ENCODE peak calls at places on chromosomes 13 and 19, in four cellular contexts. E, H, F and J are unnamed samples.

GRCh38 chr19:47111081-47111589 is 2.4 kb downstream of the ZC3H4 start:
- DNase-seq in F (no peak), E (no peak), H (no peak), J (no peak)

GRCh38 chr13:40452741-40453665 is 213.4 kb downstream of the FOXO1 start:
- DNase-seq in F (no peak), H (no peak), E (peak), J (no peak)

GRCh38 chr19:4730740-4731171 is 7.1 kb upstream of the DPP9 start:
- DNase-seq in E (no peak), F (no peak), H (peak), J (peak)

GRCh38 chr19:4633140-4633967 is 6.0 kb upstream of the TNFAIP8L1 start:
- DNase-seq in E (peak), H (peak), F (no peak), J (peak)

GRCh38 chr13:51201886-51202285 is 20.3 kb upstream of the FAM124A start:
- DNase-seq in F (no peak), E (no peak), H (no peak), J (no peak)

GRCh38 chr13:111177803-111178389 is 62.8 kb downstream of the ARHGEF7 start:
- DNase-seq in H (no peak), F (no peak), E (peak), J (no peak)

GRCh38 chr19:19591133-19591825 is 27.2 kb downstream of the PBX4 start:
- DNase-seq in F (no peak), H (no peak), E (peak), J (no peak)

GRCh38 chr19:588758-589692 is 656 bp upstream of the HCN2 start:
- DNase-seq in H (no peak), E (no peak), F (no peak), J (no peak)

GRCh38 chr13:98825659-98826058 is 73.2 kb upstream of the SLC15A1 start:
- DNase-seq in H (no peak), F (no peak), E (no peak), J (no peak)

GRCh38 chr19:18317998-18318800 is 4.7 kb downstream of the LSM4 start:
- DNase-seq in H (no peak), F (no peak), E (no peak), J (no peak)

GRCh38 chr19:10126213-10126639 is 6.5 kb upstream of the EIF3G start:
- DNase-seq in F (no peak), E (no peak), H (no peak), J (no peak)

GRCh38 chr19:57348136-57348535 is 2.9 kb upstream of the ZNF304 start:
- DNase-seq in H (no peak), F (no peak), E (peak), J (no peak)

GRCh38 chr13:24053505-24054251 is 106.8 kb upstream of the SPATA13 start:
- DNase-seq in F (no peak), H (peak), E (peak), J (peak)

DNA sequence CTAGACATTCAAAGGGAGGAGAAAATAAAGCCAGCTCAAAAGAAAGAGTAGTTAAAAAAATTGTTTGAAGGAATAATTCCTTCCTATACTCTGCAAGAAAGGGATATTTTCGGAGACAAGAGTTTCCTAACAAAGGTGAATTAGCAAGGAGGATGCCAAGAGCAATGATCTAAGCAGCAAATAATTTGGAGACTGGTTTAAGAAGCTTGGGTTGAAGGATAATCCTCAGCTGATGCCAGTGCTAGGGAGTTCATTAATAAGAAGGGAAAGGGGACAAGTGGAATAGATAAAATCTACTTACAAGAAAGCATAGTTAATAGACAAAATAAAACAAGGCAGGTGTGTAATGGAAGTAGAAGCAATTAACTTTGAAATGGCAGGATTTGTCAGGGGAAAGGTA is 372.3 kb downstream of the NDFIP2 start:
- DNase-seq in H (no peak), F (no peak), E (no peak), J (no peak)
- TF ChIP-seq CTCF in H (no peak), F (no peak), E (no peak), J (no peak)

GRCh38 chr13:84491952-84492351 is 609.7 kb upstream of the SLITRK1 start:
- DNase-seq in H (no peak), E (no peak), F (no peak), J (no peak)
- TF ChIP-seq CTCF in H (no peak), E (no peak), F (no peak), J (no peak)

DNA sequence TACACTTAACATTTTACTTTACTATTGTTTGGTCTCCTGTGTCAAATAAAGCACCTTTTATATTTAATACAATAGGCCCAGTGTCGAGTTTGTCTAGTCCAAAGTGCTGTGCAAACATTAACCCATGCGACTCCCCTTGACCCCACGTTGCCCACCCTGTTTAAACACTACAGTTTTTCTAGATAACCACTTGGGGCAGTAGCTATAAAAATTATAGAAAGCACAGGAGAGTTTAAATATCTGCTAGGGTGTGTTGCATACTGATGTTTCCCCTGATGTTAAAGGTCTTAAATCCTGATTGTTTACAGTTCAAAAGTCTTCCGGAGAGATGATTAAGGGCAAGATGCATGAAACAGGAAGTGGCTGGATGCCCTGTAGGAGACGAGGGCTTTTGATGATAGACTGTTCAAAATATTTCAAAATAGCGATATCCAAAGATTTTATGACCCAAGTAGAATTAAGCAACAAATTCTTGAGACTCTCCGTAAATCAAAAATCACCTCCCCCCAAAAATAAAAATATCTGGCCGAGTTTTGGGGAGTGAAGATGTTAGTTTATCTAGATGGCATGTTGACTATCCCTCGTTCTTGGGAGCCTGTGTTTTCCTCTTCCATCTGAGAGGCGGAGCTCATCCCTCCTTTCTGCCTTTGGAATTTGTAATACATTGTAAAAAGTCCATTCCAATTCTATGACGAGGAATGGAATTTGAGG is 167.1 kb downstream of the FGF9 start:
- DNase-seq in H (no peak), E (no peak), F (no peak), J (no peak)
- TF ChIP-seq CTCF in H (no peak), E (no peak), F (no peak), J (peak)

GRCh38 chr19:34664168-34664567 is 12.8 kb downstream of the SCGB2B2 start:
- DNase-seq in H (no peak), F (no peak), E (no peak), J (no peak)

GRCh38 chr19:34664870-34665269 is 12.1 kb downstream of the SCGB2B2 start:
- DNase-seq in E (no peak), F (no peak), H (no peak), J (no peak)

GRCh38 chr19:34666200-34666957 is 10.6 kb downstream of the SCGB2B2 start:
- DNase-seq in F (no peak), H (no peak), E (no peak), J (no peak)

GRCh38 chr19:34661357-34661756 is 15.6 kb downstream of the SCGB2B2 start:
- DNase-seq in E (no peak), H (no peak), F (no peak), J (no peak)

GRCh38 chr19:34662919-34663318 is 14.0 kb downstream of the SCGB2B2 start:
- DNase-seq in F (no peak), E (peak), H (no peak), J (no peak)
- TF ChIP-seq CTCF in F (no peak), E (peak), H (peak), J (peak)

GRCh38 chr19:54436031-54436523 is 12.9 kb upstream of the LENG8 start:
- DNase-seq in E (no peak), H (no peak), F (no peak), J (no peak)

GRCh38 chr19:54440641-54441040 is 8.4 kb upstream of the LENG8 start:
- DNase-seq in F (no peak), E (no peak), H (no peak), J (no peak)

GRCh38 chr19:54435551-54436016 is 13.4 kb upstream of the LENG8 start:
- DNase-seq in H (no peak), F (no peak), E (no peak), J (no peak)

GRCh38 chr19:54436561-54437229 is 12.3 kb upstream of the LENG8 start:
- DNase-seq in E (no peak), F (no peak), H (no peak), J (no peak)

DNA sequence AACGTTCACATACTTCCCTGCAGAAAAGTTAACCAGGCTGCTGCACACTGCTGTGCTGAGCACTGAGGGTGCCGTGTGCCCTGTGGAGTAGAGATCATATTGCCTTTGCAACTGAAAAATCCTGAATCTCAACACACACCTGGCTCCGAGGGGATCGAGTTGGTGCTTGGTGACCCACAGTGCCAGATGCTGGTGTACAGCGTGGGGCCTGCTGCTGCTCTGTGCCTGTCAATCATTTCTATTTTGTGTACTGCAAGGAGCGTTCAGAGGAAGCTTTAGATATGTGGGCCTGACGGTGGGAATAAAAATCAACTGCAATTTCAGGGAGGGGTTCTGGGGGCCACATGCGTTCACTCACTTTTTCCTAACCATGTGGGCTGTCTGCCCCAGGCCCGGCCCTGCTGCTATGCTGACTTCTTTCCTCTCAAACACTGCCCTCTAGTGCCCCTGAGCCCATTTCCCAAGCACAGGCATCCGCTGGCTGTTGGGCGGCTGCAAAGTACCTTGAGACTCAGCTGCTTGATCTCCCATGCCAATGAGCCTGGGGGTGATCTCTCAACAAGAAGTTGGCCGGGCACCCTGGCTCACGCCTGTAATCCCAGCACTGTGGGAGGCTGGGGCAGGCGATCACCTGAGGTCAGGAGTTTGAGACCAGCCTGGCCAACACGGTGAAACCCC is 9.7 kb upstream of the LENG8 start:
- DNase-seq in H (peak), E (peak), F (no peak), J (no peak)
- TF ChIP-seq CTCF in H (peak), E (peak), F (no peak), J (peak)

GRCh38 chr19:50706387-50706786 is 13.2 kb downstream of the SHANK1 start:
- DNase-seq in F (no peak), H (no peak), E (no peak), J (no peak)
- TF ChIP-seq CTCF in F (no peak), H (no peak), E (no peak), J (no peak)

GRCh38 chr13:107301724-107302374 is 733.9 kb upstream of the ARGLU1 start:
- DNase-seq in F (no peak), E (no peak), H (no peak), J (no peak)
- TF ChIP-seq CTCF in F (no peak), E (no peak), H (peak), J (peak)

DNA sequence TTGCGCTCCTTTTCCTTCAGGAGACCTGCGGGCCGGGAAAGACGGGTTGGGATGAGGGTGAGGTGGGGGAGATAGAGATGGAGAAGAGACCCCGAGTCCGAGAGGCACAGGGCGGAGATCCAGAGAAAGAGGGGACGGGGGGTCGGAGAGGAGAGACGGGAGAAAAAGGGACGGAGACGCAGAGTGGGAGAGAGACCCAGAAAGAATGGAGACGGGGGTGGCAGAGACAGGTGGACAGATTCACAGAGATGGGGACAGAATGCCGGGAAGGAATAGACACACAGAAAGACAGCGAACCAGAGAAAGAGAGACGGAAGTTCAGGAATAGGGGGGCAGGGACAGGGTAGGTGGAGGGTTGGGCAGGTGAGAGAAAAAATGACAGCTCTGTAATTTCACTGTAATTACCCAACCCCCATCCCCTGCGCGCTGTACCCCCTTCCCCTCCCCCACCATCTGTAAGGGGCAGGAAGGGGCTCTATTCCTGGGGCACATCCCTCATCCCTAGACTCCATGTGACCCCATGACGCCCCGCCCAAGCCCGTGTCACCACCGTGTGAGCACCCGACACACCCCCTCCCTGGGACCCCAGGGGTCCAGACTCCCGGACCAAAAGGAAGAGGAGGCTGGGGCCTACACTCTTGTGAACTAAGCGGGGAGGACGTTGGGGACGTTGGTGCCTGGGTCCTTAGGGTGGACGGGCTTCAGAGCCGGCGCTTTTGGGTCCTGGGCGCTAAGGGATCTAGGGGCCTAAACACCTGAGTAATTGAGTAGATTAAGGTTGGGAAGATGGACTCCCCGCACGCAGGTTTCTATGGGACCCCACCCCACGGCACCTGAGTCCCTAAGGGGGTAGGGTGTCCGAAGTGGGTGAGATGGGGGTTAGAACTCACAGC is 967 bp downstream of the DBP start:
- DNase-seq in H (no peak), F (no peak), E (no peak), J (no peak)
- TF ChIP-seq CTCF in H (no peak), F (peak), E (no peak), J (no peak)